ENCODE peak calls at places on chromosomes 12 and 14, in nine cellular contexts. D is CD8-positive, alpha-beta memory T cell; Q is spleen; F is WERI-Rb-1; Z is fibroblast of lung; U is substantia nigra; K is mammary epithelial cell; W is right atrium auricular region; A is thoracic aorta. G is an unnamed sample.

GRCh38 chr14:95722525-95723190 is 8.7 kb upstream of the TCL1A start:
- DNase-seq in K (peak; percentile 3), Q (no peak), Z (no peak), W (no peak), U (no peak), A (no peak), D (no peak), F (no peak), G (no peak)

GRCh38 chr14:50410921-50411320 is 14.2 kb upstream of the CDKL1 start:
- DNase-seq in K (no peak), D (no peak), U (no peak), A (no peak), Q (no peak), W (no peak), F (no peak), Z (peak; percentile 69), G (no peak)

GRCh38 chr14:100132161-100132902 is 27.1 kb downstream of the DEGS2 start:
- DNase-seq in K (no peak), D (no peak), Q (no peak), U (peak; percentile 69), F (no peak), Z (no peak), A (no peak), W (peak; percentile 67), G (no peak)

GRCh38 chr14:59918824-59919581 is 941 bp upstream of the LRRC9 start:
- DNase-seq in A (no peak), F (peak; percentile 37), U (peak; percentile 18), D (no peak), Q (no peak), W (no peak), Z (peak; percentile 50), K (no peak), G (no peak)

GRCh38 chr12:53862206-53862605 is 76.4 kb upstream of the HOXC13 start:
- DNase-seq in Z (no peak), K (no peak), Q (no peak), D (no peak), U (no peak), F (no peak), W (no peak), A (no peak), G (no peak)

GRCh38 chr12:7989827-7990491 is 42.6 kb upstream of the FOXJ2 start:
- DNase-seq in K (no peak), F (no peak), U (no peak), Z (no peak), A (peak; percentile 25), Q (peak; percentile 91), W (no peak), D (peak; percentile 43), G (peak; percentile 85)

GRCh38 chr14:53957739-53958138 is 1.1 kb upstream of the BMP4 start:
- DNase-seq in K (no peak), D (no peak), W (no peak), Q (no peak), A (no peak), U (no peak), F (no peak), Z (no peak), G (no peak)

GRCh38 chr14:68141531-68142088 is 322.0 kb downstream of the RAD51B start:
- DNase-seq in W (no peak), U (no peak), F (no peak), K (peak; percentile 77), D (no peak), Q (no peak), Z (peak; percentile 74), A (no peak), G (no peak)

GRCh38 chr14:58298477-58298879 is at the start of gene ARID4A:
- DNase-seq in A (peak; percentile 70), F (peak; percentile 92), K (no peak), Z (no peak), U (peak; percentile 98), W (no peak), D (peak; percentile 83), Q (peak; percentile 94), G (peak; percentile 88)

GRCh38 chr12:120060196-120060595 is 56.4 kb downstream of the RAB35 start:
- DNase-seq in U (no peak), F (no peak), Z (no peak), D (no peak), A (no peak), Q (no peak), K (peak; percentile 28), W (no peak), G (no peak)

GRCh38 chr12:43294881-43295280 is 257.1 kb downstream of the ADAMTS20 start:
- DNase-seq in K (no peak), Z (peak; percentile 39), F (no peak), U (no peak), W (no peak), D (no peak), Q (no peak), A (no peak), G (no peak)

GRCh38 chr14:74892745-74893144 is 11.0 kb downstream of the DLST start:
- DNase-seq in W (no peak), K (no peak), A (no peak), Q (no peak), D (no peak), Z (no peak), U (no peak), F (no peak), G (no peak)

GRCh38 chr14:22935156-22935555 is 6.0 kb upstream of the PRMT5 start:
- DNase-seq in W (no peak), A (no peak), D (no peak), Q (no peak), K (no peak), U (no peak), Z (no peak), F (no peak), G (no peak)

GRCh38 chr12:44317651-44318126 is 481.8 kb downstream of the TMEM117 start:
- DNase-seq in A (no peak), U (no peak), W (no peak), Z (peak; percentile 41), K (no peak), F (peak; percentile 40), D (no peak), Q (no peak), G (no peak)

GRCh38 chr12:122491991-122492390 is 8.7 kb downstream of the ZCCHC8 start:
- DNase-seq in A (no peak), D (no peak), Z (no peak), K (no peak), Q (no peak), W (no peak), F (no peak), U (no peak), G (no peak)

GRCh38 chr14:105440992-105441391 is 21.4 kb downstream of the MTA1 start:
- DNase-seq in A (no peak), U (no peak), W (no peak), Q (no peak), K (no peak), D (no peak), F (no peak), Z (no peak), G (no peak)

GRCh38 chr14:62957562-62957961 is 87.7 kb downstream of the KCNH5 start:
- DNase-seq in Q (no peak), W (no peak), A (no peak), U (no peak), K (peak; percentile 99), Z (peak; percentile 91), F (no peak), D (no peak), G (no peak)

DNA sequence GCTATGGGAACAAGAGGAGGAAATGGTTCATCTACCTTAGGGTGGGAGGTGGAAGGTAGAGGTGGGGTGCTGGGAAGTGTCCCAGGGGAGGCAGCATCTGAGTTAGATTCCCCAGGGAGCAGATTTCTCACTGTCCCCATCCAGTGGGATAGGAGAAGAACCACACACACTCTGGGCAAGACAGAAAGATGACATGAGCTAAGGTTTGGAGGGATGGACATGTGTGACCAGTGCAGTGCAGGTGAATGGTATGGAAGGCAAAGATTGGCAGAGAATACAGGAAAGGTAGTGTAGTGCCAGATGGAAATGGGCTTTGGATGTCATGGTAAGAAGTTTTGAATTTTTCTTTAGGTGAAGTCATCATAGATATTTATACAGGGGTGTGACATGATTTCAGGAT is 11.3 kb upstream of the DUSP6 start:
- DNase-seq in F (no peak), Z (no peak), A (no peak), U (no peak), D (no peak), W (no peak), K (no peak), Q (no peak), G (no peak)
- H3K27ac ChIP-seq in F (no peak overlapping the region), Z (no peak overlapping the region), A (no peak overlapping the region), U (no peak overlapping the region), D (no peak overlapping the region), W (no peak overlapping the region), K (no peak overlapping the region), Q (no peak overlapping the region), G (no peak overlapping the region)

DNA sequence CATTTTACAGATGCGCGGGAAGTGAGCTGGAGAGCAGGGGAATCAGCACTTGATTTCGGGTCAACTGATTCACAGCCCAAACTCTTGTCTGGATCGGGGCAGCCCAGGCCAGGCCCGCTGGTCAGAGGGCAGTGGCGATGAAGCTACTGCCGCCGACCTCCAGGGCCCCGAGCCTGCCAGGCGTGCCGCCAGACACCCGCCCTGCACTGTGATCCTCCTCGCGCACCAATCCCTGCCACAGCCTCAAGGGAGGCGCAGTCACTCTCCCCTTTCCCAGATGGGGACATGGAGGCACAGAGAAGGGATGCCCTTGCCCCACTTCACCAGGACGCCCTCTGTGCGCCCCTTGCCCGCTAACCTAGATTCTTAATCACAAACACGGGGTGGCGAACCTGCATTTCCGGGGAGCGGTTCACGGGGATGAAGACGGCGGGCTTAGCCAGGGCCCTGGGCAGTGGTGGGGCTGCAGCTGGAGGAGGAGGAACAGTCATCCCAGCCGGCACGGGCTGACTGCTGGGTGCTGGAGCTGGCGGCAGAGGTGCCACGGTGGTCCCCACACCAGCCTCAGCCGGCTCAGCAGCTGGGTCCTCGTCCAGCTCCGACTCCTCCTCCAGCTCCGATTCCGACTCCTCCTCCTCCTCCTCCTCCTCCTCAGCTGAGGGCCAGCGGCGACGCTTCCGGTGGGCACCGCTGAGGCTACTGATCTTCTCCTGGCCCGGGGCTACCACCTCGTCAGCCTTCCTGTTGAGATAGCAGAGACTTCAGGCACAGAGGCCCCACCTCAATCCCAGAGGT is 8.6 kb downstream of the DHX37 start:
- DNase-seq in D (no peak), K (no peak), Q (no peak), A (no peak), W (no peak), F (no peak), U (no peak), Z (no peak), G (no peak)
- H3K27ac ChIP-seq in D (no peak overlapping the region), K (no peak overlapping the region), Q (no peak overlapping the region), A (no peak overlapping the region), W (no peak overlapping the region), F (no peak overlapping the region), U (no peak overlapping the region), Z (no peak overlapping the region), G (no peak overlapping the region)

DNA sequence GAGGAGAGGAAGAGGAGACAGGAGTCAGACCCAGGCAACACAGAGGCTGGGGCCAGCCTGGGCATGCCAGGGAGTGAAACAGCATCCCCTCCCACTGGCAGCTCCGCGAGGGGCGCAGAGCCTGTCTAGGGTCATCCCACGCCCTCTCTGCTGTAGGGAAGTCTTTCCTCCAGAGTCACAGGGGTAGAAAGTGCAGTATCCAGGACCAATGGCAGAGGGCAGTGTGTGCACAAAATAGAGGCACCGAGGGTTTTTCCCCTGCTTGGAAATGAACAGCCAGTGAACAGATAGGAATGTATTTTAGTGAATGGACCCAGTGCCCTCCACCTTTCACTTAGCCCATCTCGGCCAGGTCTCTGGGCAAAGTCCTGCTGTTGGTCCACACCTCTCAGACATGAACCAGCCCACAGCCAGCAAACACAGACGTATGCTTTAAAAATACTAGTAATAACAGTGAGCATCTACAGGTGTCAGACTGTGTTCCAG is 9.4 kb upstream of the KRT74 start:
- DNase-seq in W (peak; percentile 63), U (no peak), D (peak; percentile 41), Q (peak; percentile 71), A (no peak), F (peak; percentile 24), K (peak; percentile 87), Z (peak; percentile 45), G (peak; percentile 66)
- H3K27ac ChIP-seq in W (no peak overlapping the region), U (no peak overlapping the region), D (no peak overlapping the region), Q (no peak overlapping the region), A (no peak overlapping the region), F (no peak overlapping the region), K (peak overlapping the region; percentile 68), Z (no peak overlapping the region), G (no peak overlapping the region)

GRCh38 chr14:20492486-20492885 is 12.9 kb upstream of the RNASE10 start:
- DNase-seq in K (no peak), Q (no peak), U (no peak), Z (no peak), D (no peak), F (no peak), W (no peak), A (no peak), G (no peak)
- H3K27ac ChIP-seq in K (no peak overlapping the region), Q (no peak overlapping the region), U (no peak overlapping the region), Z (no peak overlapping the region), D (no peak overlapping the region), F (no peak overlapping the region), W (no peak overlapping the region), A (no peak overlapping the region), G (no peak overlapping the region)